ENCODE peak calls at places on chromosomes 16 and 17, in six cellular contexts. X is sigmoid colon, B is HCT116, J is spleen, W is breast epithelium, G is prostate gland. M is an unnamed sample.

GRCh38 chr16:56270828-56271227 is 79.5 kb downstream of the GNAO1 start:
- DNase-seq in X (peak), B (no peak), J (no peak), W (no peak), G (no peak), M (no peak)

GRCh38 chr16:84617068-84617630 is 729 bp downstream of the COTL1 start:
- DNase-seq in X (peak), B (no peak), J (peak), W (no peak), G (no peak), M (no peak)

GRCh38 chr17:1986783-1987451 is 38.2 kb downstream of the RTN4RL1 start:
- DNase-seq in X (no peak), B (no peak), J (no peak), W (no peak), G (no peak), M (no peak)

GRCh38 chr17:45147102-45147580 is 1.1 kb upstream of the HEXIM1 start:
- DNase-seq in X (no peak), B (no peak), J (peak), W (peak), G (no peak), M (peak)

GRCh38 chr17:66892286-66892685 is 57.4 kb downstream of the CACNG5 start:
- DNase-seq in X (no peak), B (no peak), J (no peak), W (no peak), G (no peak), M (no peak)

GRCh38 chr16:57284206-57284951 is at the start of gene PLLP:
- DNase-seq in X (peak), B (no peak), J (no peak), W (no peak), G (no peak), M (no peak)

GRCh38 chr17:78651551-78651950 is 74.4 kb upstream of the DNAH17 start:
- DNase-seq in X (no peak), B (no peak), J (no peak), W (no peak), G (no peak), M (no peak)

GRCh38 chr17:78915872-78916632 is 9.1 kb downstream of the TIMP2 start:
- DNase-seq in X (peak), B (peak), J (peak), W (no peak), G (no peak), M (peak)

GRCh38 chr16:52705192-52705591 is 158.2 kb upstream of the TOX3 start:
- DNase-seq in X (no peak), B (no peak), J (no peak), W (no peak), G (no peak), M (no peak)

GRCh38 chr16:6132121-6132520 is 1034.5 kb upstream of the EEF2KMT start:
- DNase-seq in X (no peak), B (no peak), J (no peak), W (no peak), G (no peak), M (no peak)

GRCh38 chr16:89892635-89893034 is 19.2 kb downstream of the TCF25 start:
- DNase-seq in X (no peak), B (no peak), J (no peak), W (no peak), G (no peak), M (no peak)
- TF ChIP-seq POLR2A in X (no peak), B (no peak), J (no peak), W (no peak), G (no peak), M (no peak)

DNA sequence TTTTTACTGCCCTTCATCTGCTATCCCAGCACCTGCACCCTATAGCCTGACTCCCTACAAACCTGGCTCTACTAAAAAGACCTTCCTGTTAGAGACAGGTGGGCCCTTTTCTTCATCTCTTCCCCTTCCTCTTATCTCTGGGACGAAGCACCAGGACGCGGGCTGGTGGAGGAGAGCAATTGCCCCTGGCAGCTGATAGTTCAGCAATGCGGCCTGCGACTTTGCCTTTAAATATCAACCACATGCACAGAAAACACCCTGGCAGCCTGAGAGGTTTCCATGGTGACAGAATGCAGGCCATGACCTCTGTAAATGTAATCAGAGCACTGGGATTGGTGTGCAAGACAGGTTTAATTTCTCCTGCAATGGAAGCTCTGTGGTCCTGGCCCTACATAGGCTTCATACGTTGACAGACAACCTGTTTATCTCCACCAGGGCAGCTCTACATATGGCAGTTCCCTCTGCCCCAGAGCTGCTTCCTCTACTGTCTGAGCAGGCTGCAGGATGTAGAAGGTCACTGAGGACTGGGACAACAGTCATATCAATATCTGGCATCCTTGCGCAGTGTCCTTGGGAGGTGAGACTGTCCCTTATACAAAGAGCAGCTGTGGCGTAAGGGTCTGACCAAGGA is 10.0 kb upstream of the SKAP1 start:
- DNase-seq in X (no peak), B (no peak), J (no peak), W (no peak), G (no peak), M (no peak)
- H3K4me3 ChIP-seq in X (no peak), B (no peak), J (no peak), W (no peak), G (no peak), M (no peak)

DNA sequence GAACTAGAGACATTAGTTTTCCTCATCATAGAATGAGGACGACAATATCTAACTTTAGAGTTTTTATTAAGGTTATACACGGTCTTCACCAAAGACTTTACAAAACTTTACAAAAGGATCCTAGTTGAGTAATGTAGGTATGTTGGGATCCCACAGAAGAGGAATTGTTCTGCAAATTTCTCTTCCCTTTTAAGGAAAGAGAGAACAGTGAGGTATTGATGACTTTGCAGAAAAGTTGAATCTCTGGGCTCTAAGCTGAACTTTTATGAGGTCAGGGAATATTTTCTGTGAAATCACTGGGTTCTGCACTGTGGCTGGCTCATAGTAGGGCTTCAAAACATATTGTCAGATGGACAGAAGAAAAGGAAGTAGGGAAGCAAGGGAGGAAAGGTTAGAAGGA is 89.8 kb upstream of the PIRT start:
- DNase-seq in X (no peak), B (no peak), J (no peak), W (no peak), G (no peak), M (no peak)
- TF ChIP-seq POLR2AphosphoS5 in X (no peak), B (no peak), J (no peak), W (no peak), G (no peak), M (no peak)

GRCh38 chr17:33492731-33493260 is 199.7 kb upstream of the ASIC2 start:
- DNase-seq in X (no peak), B (no peak), J (no peak), W (no peak), G (no peak), M (no peak)
- TF ChIP-seq POLR2A in X (no peak), B (no peak), J (no peak), W (no peak), G (no peak), M (no peak)

DNA sequence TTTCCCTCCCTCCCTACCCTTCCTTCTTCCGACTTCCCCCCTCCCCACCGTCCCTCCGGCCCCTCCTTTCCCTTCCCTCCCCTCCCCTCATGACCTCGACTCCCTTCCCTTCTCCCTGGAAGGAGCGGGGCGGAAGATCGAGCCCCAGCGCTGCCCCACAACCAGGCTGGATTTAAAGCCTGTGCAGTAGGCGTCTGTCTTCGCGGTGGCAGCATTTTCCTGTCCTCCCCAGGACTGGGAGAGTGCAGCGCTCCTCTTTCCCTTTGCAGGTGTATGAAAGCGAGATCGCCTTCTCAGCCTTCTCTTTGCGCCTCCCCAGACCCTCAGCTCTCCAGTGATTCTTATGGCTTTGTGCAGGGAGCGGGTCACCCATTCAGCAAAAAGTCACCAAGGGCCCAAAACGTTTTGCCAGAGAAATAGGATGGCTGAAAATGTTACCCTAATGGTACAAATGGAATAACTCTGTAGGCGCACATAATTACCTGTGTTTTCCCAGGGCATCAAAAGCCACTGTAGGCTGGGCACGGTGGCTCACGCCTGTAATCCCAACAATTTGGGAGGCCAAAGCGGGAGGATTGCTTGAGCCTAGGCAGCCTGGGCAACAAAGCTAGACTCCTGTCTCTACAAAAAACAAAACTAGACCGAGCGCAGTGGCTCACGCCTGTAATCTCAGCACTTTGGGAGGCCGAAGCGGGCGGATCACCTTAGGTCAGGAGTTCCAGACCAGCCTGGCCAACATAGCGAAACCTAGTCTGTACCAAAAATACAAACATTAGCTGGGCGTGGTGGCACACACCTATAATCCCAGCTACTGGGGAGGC is 40.8 kb downstream of the SLFN12L start:
- DNase-seq in X (no peak), B (no peak), J (no peak), W (no peak), G (no peak), M (no peak)
- H3K4me3 ChIP-seq in X (no peak), B (no peak), J (no peak), W (no peak), G (no peak), M (no peak)

DNA sequence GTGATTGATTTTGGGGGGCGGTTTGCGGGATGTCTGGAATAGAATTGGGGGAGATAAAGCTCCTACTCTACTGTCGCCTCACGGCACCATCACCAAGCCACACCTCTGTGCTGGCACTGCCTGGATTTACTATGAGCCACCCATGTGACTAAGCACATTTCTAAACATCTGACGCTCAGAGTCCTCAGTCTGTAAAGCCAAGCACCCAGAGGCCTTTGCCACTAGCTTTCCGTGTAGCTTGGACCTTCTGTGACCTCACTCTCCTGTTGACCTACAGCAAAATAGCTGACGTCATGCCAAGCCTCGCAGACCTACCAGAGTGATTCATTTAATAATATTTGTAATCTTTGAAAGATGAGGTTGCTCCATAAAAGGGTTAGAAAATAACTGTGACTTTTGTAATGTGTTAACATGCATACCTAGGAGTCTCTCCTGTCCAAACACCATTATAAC is 38.5 kb upstream of the MYOCD start:
- DNase-seq in X (peak), B (no peak), J (no peak), W (no peak), G (peak), M (no peak)
- TF ChIP-seq POLR2AphosphoS5 in X (peak), B (no peak), J (no peak), W (no peak), G (peak), M (no peak)

GRCh38 chr17:40888321-40888720 is 3.3 kb upstream of the KRT20 start:
- DNase-seq in X (no peak), B (no peak), J (no peak), W (no peak), G (no peak), M (no peak)

GRCh38 chr17:40883031-40883430 is 2.0 kb downstream of the KRT20 start:
- DNase-seq in X (no peak), B (no peak), J (no peak), W (no peak), G (no peak), M (no peak)

GRCh38 chr17:40886090-40886489 is 1.0 kb upstream of the KRT20 start:
- DNase-seq in X (no peak), B (no peak), J (no peak), W (no peak), G (no peak), M (no peak)

GRCh38 chr17:40884708-40885512 is at the start of gene KRT20:
- DNase-seq in X (no peak), B (no peak), J (no peak), W (no peak), G (no peak), M (no peak)

DNA sequence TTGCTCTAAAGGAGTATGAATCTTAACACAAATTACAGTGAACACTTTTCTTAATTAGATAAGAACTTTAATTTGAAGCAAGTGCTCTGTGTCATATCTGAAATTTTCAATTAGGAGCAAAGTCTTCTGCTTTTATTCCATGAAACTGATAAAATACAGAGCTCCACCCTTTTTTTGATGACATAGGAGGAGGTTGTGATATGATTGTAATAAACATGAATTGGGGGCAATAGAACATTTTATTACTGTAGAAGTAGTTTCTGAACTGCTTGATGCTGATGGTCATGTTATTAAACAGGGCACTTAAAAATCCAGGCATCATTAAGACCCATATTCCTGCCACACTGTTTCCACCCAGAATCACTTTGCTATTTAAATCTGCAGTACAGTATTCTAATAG is 1.1 kb downstream of the KRT20 start:
- DNase-seq in X (no peak), B (no peak), J (no peak), W (no peak), G (no peak), M (no peak)
- TF ChIP-seq POLR2A in X (no peak), B (no peak), J (no peak), W (no peak), G (no peak), M (no peak)

GRCh38 chr17:7016406-7016805 is 4.0 kb downstream of the RNASEK start:
- DNase-seq in X (no peak), B (no peak), J (no peak), W (no peak), G (no peak), M (no peak)
- H3K4me3 ChIP-seq in X (no peak), B (no peak), J (no peak), W (no peak), G (no peak), M (no peak)

GRCh38 chr16:78794581-78795300 is 695.3 kb downstream of the WWOX start:
- DNase-seq in X (peak), B (no peak), J (no peak), W (no peak), G (no peak), M (no peak)

GRCh38 chr16:78800535-78800934 is 701.1 kb downstream of the WWOX start:
- DNase-seq in X (no peak), B (no peak), J (no peak), W (no peak), G (no peak), M (no peak)

GRCh38 chr16:78799429-78799828 is 700.0 kb downstream of the WWOX start:
- DNase-seq in X (peak), B (no peak), J (no peak), W (no peak), G (no peak), M (no peak)
- TF ChIP-seq POLR2AphosphoS5 in X (no peak), B (no peak), J (no peak), W (no peak), G (no peak), M (no peak)

M was measured in suprapubic skin.